ENCODE peak calls at places on chromosomes 7 and 10, in four cellular contexts. One of them, this sample, is unnamed.

GRCh38 chr7:55072251-55072650 is 53.4 kb downstream of the EGFR start:
- DNase-seq in H1: no peak
- DNase-seq in mesendoderm: no peak
- DNase-seq in IMR-90: no peak
- DNase-seq in this sample: no peak

GRCh38 chr10:19250542-19250941 is 201.9 kb downstream of the MALRD1 start:
- DNase-seq in IMR-90: peak; percentile 93
- DNase-seq in H1: no peak
- DNase-seq in mesendoderm: no peak
- DNase-seq in this sample: no peak

GRCh38 chr7:122217125-122217524 is 73.1 kb upstream of the AASS start:
- DNase-seq in H1: no peak
- DNase-seq in IMR-90: no peak
- DNase-seq in mesendoderm: no peak
- DNase-seq in this sample: no peak

GRCh38 chr10:80283536-80284199 is 5.8 kb downstream of the MAT1A start:
- DNase-seq in H1: no peak
- DNase-seq in IMR-90: no peak
- DNase-seq in mesendoderm: no peak
- DNase-seq in this sample: no peak

GRCh38 chr7:116271980-116272886 is 61.9 kb downstream of the TES start:
- DNase-seq in H1: no peak
- DNase-seq in IMR-90: peak; percentile 98
- DNase-seq in mesendoderm: peak; percentile 41
- DNase-seq in this sample: no peak

GRCh38 chr7:130276796-130277762 is 10.4 kb downstream of the CPA2 start:
- DNase-seq in H1: no peak
- DNase-seq in IMR-90: peak; percentile 78
- DNase-seq in mesendoderm: no peak
- DNase-seq in this sample: no peak

GRCh38 chr7:144256112-144256511 is 8.5 kb downstream of the OR2A7 start:
- DNase-seq in H1: no peak
- DNase-seq in mesendoderm: peak; percentile 96
- DNase-seq in IMR-90: no peak
- DNase-seq in this sample: peak; percentile 39

GRCh38 chr10:30855131-30855530 is 176.5 kb downstream of the ZNF438 start:
- DNase-seq in mesendoderm: peak; percentile 57
- DNase-seq in H1: no peak
- DNase-seq in IMR-90: no peak
- DNase-seq in this sample: no peak

GRCh38 chr7:131307627-131308026 is 20.0 kb upstream of the MKLN1 start:
- DNase-seq in mesendoderm: no peak
- DNase-seq in IMR-90: no peak
- DNase-seq in H1: no peak
- DNase-seq in this sample: no peak

GRCh38 chr10:86067436-86068050 is 299.1 kb downstream of the GRID1 start:
- DNase-seq in H1: no peak
- DNase-seq in IMR-90: no peak
- DNase-seq in mesendoderm: no peak
- DNase-seq in this sample: no peak

GRCh38 chr10:5651086-5651764 is 15.2 kb downstream of the ASB13 start:
- DNase-seq in mesendoderm: no peak
- DNase-seq in H1: no peak
- DNase-seq in IMR-90: no peak
- DNase-seq in this sample: no peak

GRCh38 chr7:142873871-142874270 is 11.7 kb downstream of the TRPV6 start:
- DNase-seq in IMR-90: no peak
- DNase-seq in mesendoderm: no peak
- DNase-seq in H1: no peak
- DNase-seq in this sample: no peak

GRCh38 chr10:117260094-117260493 is 19.2 kb downstream of the SLC18A2 start:
- DNase-seq in IMR-90: no peak
- DNase-seq in H1: no peak
- DNase-seq in mesendoderm: no peak
- DNase-seq in this sample: peak; percentile 41

GRCh38 chr7:154886591-154886990 is 116.3 kb downstream of the PAXIP1 start:
- DNase-seq in mesendoderm: no peak
- DNase-seq in H1: no peak
- DNase-seq in IMR-90: no peak
- DNase-seq in this sample: no peak

GRCh38 chr7:123533553-123533917 is 860 bp downstream of the IQUB start:
- DNase-seq in H1: no peak
- DNase-seq in mesendoderm: no peak
- DNase-seq in IMR-90: no peak
- DNase-seq in this sample: no peak

GRCh38 chr7:68461430-68461829 is 1136.8 kb upstream of the AUTS2 start:
- DNase-seq in IMR-90: no peak
- DNase-seq in mesendoderm: no peak
- DNase-seq in H1: no peak
- DNase-seq in this sample: no peak

GRCh38 chr7:131943616-131944015 is 387.2 kb upstream of the PODXL start:
- DNase-seq in IMR-90: no peak
- DNase-seq in H1: no peak
- DNase-seq in mesendoderm: no peak
- DNase-seq in this sample: no peak

GRCh38 chr10:32035038-32035437 is 21.2 kb downstream of the KIF5B start:
- DNase-seq in mesendoderm: no peak
- DNase-seq in IMR-90: no peak
- DNase-seq in H1: no peak
- DNase-seq in this sample: no peak

GRCh38 chr7:66182920-66183319 is 22.2 kb upstream of the TPST1 start:
- DNase-seq in mesendoderm: no peak
- DNase-seq in H1: no peak
- DNase-seq in IMR-90: no peak
- DNase-seq in this sample: no peak

GRCh38 chr7:29248713-29249382 is 54.3 kb downstream of the CHN2 start:
- DNase-seq in mesendoderm: no peak
- DNase-seq in IMR-90: no peak
- DNase-seq in H1: no peak
- DNase-seq in this sample: no peak

GRCh38 chr7:111092406-111093160 is 1.7 kb downstream of the LRRN3 start:
- DNase-seq in mesendoderm: no peak
- DNase-seq in IMR-90: no peak
- DNase-seq in H1: no peak
- DNase-seq in this sample: no peak

GRCh38 chr10:3948843-3949242 is 163.8 kb upstream of the KLF6 start:
- DNase-seq in IMR-90: peak; percentile 79
- DNase-seq in mesendoderm: no peak
- DNase-seq in H1: no peak
- DNase-seq in this sample: no peak

GRCh38 chr7:55552320-55553086 is 19.8 kb downstream of the VOPP1 start:
- DNase-seq in mesendoderm: peak; percentile 64
- DNase-seq in IMR-90: peak; percentile 90
- DNase-seq in H1: no peak
- DNase-seq in this sample: no peak

GRCh38 chr10:100769481-100769880 is 24.1 kb downstream of the PAX2 start:
- DNase-seq in IMR-90: no peak
- DNase-seq in H1: no peak
- DNase-seq in mesendoderm: no peak
- DNase-seq in this sample: no peak

GRCh38 chr10:129717816-129718547 is 246.1 kb downstream of the EBF3 start:
- DNase-seq in IMR-90: no peak
- DNase-seq in H1: no peak
- DNase-seq in mesendoderm: no peak
- DNase-seq in this sample: no peak

GRCh38 chr7:66556549-66557213 is 72.0 kb upstream of the KCTD7 start:
- DNase-seq in H1: no peak
- DNase-seq in IMR-90: no peak
- DNase-seq in mesendoderm: no peak
- DNase-seq in this sample: no peak

GRCh38 chr7:1907751-1908365 is 237.8 kb downstream of the ELFN1 start:
- DNase-seq in IMR-90: no peak
- DNase-seq in mesendoderm: no peak
- DNase-seq in H1: no peak
- DNase-seq in this sample: no peak

GRCh38 chr7:117085275-117085674 is 132.0 kb downstream of the ST7 start:
- DNase-seq in mesendoderm: no peak
- DNase-seq in H1: no peak
- DNase-seq in IMR-90: no peak
- DNase-seq in this sample: no peak

GRCh38 chr7:75905785-75906604 is 9.0 kb upstream of the POR start:
- DNase-seq in mesendoderm: peak; percentile 55
- DNase-seq in IMR-90: peak; percentile 64
- DNase-seq in H1: no peak
- DNase-seq in this sample: peak; percentile 75

GRCh38 chr10:48551796-48552591 is 52.9 kb downstream of the ARHGAP22 start:
- DNase-seq in IMR-90: peak; percentile 59
- DNase-seq in mesendoderm: peak; percentile 49
- DNase-seq in H1: no peak
- DNase-seq in this sample: peak; percentile 44

GRCh38 chr10:44908071-44908709 is 2.9 kb upstream of the TMEM72 start:
- DNase-seq in H1: no peak
- DNase-seq in mesendoderm: peak; percentile 64
- DNase-seq in IMR-90: peak; percentile 59
- DNase-seq in this sample: peak; percentile 67

DNA sequence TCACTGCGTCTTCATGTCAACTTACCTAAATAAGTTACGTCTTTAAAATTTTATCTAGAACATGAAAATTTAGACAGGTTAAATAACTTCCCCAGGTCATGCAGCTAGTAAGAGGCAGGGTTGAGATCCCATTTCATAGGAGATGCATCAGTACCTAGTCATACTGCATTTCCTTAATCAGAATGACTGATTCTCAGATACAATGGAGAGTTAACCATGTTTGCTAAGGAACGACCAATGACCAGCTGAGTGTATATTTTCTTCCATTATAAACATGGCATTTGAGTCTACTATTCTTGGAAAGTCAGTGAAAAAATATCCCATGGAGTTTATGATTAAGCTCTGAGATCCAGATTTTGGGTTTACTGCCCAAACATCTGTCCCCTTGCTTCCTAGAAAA is 39.6 kb downstream of the ENTPD1 start:
- DNase-seq in IMR-90: peak; percentile 36
- DNase-seq in H1: no peak
- DNase-seq in mesendoderm: no peak
- DNase-seq in this sample: no peak
- H3K4me1 ChIP-seq in IMR-90: peaks cover 3% of the 10 kb centered on the region
- H3K4me1 ChIP-seq in H1: peaks cover 4% of the 10 kb centered on the region
- H3K4me1 ChIP-seq in mesendoderm: peaks cover 2% of the 10 kb centered on the region
- H3K4me1 ChIP-seq in this sample: no peaks in the 10 kb centered on the region

GRCh38 chr10:89360153-89360552 is 17.7 kb upstream of the IFIT1B start:
- DNase-seq in mesendoderm: no peak
- DNase-seq in H1: no peak
- DNase-seq in IMR-90: no peak
- DNase-seq in this sample: no peak
- H3K56ac ChIP-seq in mesendoderm: no peak overlapping the region
- H3K56ac ChIP-seq in H1: no peak overlapping the region
- H3K56ac ChIP-seq in IMR-90: no peak overlapping the region
- H3K56ac ChIP-seq in this sample: no peak overlapping the region

DNA sequence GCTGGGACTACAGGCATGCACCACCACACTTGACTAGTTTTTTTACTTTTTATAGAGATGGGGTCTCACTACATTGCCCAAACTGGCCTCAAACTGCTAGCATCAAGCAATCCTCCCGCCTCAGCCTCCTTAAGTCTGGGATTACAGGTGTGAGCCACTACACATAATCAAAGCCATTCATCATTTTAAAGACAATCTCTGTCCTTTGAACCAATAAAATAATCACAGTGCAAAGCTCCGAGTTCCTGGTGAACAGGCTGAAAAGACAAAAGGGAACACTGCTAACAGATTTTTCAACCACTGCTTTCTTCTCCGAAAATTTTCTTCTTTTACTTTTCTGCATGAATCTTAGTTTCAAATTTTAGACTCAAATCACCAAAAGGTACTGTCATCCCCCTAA is 58.5 kb downstream of the PARD3 start:
- DNase-seq in IMR-90: no peak
- DNase-seq in H1: no peak
- DNase-seq in mesendoderm: no peak
- DNase-seq in this sample: no peak
- H3K4me1 ChIP-seq in IMR-90: peaks cover 8% of the 10 kb centered on the region
- H3K4me1 ChIP-seq in H1: peaks cover 6% of the 10 kb centered on the region
- H3K4me1 ChIP-seq in mesendoderm: peaks cover 12% of the 10 kb centered on the region
- H3K4me1 ChIP-seq in this sample: peaks cover 5% of the 10 kb centered on the region

GRCh38 chr10:102919992-102920736 is 2.1 kb downstream of the CNNM2 start:
- DNase-seq in H1: no peak
- DNase-seq in mesendoderm: peak; percentile 68
- DNase-seq in IMR-90: no peak
- DNase-seq in this sample: no peak

GRCh38 chr10:102917962-102918816 is at the start of gene CNNM2:
- DNase-seq in mesendoderm: peak; percentile 100
- DNase-seq in H1: peak; percentile 100
- DNase-seq in IMR-90: peak; percentile 100
- DNase-seq in this sample: peak; percentile 100

GRCh38 chr10:102918817-102919236 is 733 bp downstream of the CNNM2 start:
- DNase-seq in mesendoderm: peak; percentile 43
- DNase-seq in IMR-90: no peak
- DNase-seq in H1: no peak
- DNase-seq in this sample: no peak

GRCh38 chr10:102917314-102917961 is 656 bp upstream of the CNNM2 start:
- DNase-seq in H1: peak; percentile 60
- DNase-seq in IMR-90: peak; percentile 61
- DNase-seq in mesendoderm: peak; percentile 81
- DNase-seq in this sample: peak; percentile 87

GRCh38 chr10:102919237-102919959 is 1.3 kb downstream of the CNNM2 start:
- DNase-seq in mesendoderm: peak; percentile 59
- DNase-seq in H1: no peak
- DNase-seq in IMR-90: peak; percentile 25
- DNase-seq in this sample: peak; percentile 41
- H3K56ac ChIP-seq in mesendoderm: peak overlapping the region; percentile 85
- H3K56ac ChIP-seq in H1: peak overlapping the region; percentile 48
- H3K56ac ChIP-seq in IMR-90: peak overlapping the region; percentile 35
- H3K56ac ChIP-seq in this sample: no peak overlapping the region

DNA sequence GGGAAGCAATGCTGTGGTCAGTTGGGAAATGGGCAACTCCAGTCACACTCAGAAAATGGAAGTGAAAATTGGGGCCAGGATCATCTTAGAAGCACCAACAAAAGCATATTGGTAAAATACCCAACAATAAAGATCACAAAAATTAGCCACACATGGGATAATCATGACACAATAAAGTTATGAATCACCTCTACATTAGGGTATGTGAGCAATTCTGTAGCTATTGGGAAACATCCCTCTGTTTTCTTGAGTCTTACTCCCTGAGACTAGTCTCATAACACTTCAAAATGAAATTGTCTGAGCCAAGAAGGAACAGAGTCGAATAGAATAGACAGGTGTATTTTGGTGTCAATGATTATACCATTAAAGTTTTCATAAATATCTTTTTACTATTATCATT is 178.3 kb downstream of the DYNC1I1 start:
- DNase-seq in IMR-90: no peak
- DNase-seq in mesendoderm: no peak
- DNase-seq in H1: no peak
- DNase-seq in this sample: no peak
- H3K4me1 ChIP-seq in IMR-90: no peaks in the 10 kb centered on the region
- H3K4me1 ChIP-seq in mesendoderm: no peaks in the 10 kb centered on the region
- H3K4me1 ChIP-seq in H1: no peaks in the 10 kb centered on the region
- H3K4me1 ChIP-seq in this sample: no peaks in the 10 kb centered on the region

GRCh38 chr10:33967721-33968120 is 633.3 kb upstream of the NRP1 start:
- DNase-seq in IMR-90: no peak
- DNase-seq in mesendoderm: no peak
- DNase-seq in H1: no peak
- DNase-seq in this sample: no peak
- H3K56ac ChIP-seq in IMR-90: no peak overlapping the region
- H3K56ac ChIP-seq in mesendoderm: no peak overlapping the region
- H3K56ac ChIP-seq in H1: no peak overlapping the region
- H3K56ac ChIP-seq in this sample: no peak overlapping the region